ENCODE peak calls at places on chromosomes 2 and 18, in ten cellular contexts. Z is DND-41; N is hepatocyte; R is A549; X is left lung; E is upper lobe of right lung; A is Peyer's patch; I is CD8-positive, alpha-beta T cell; S is WERI-Rb-1; O is testis. J is an unnamed sample.

GRCh38 chr2:24739355-24740025 is 53.7 kb downstream of the PTRHD1 start:
- DNase-seq in Z (no peak), N (no peak), R (no peak), X (no peak), E (no peak), A (no peak), I (no peak), S (no peak), O (no peak), J (no peak)

GRCh38 chr2:234978466-234979203 is 26.8 kb downstream of the SH3BP4 start:
- DNase-seq in Z (no peak), N (no peak), R (no peak), X (no peak), E (no peak), A (no peak), I (no peak), S (no peak), O (no peak), J (no peak)

GRCh38 chr2:207768891-207769596 is 662 bp downstream of the FZD5 start:
- DNase-seq in Z (peak), N (peak), R (peak), X (no peak), E (peak), A (no peak), I (peak), S (peak), O (peak), J (no peak)

GRCh38 chr2:207161724-207162123 is 4.0 kb downstream of the KLF7 start:
- DNase-seq in Z (no peak), N (no peak), R (peak), X (no peak), E (no peak), A (no peak), I (no peak), S (no peak), O (no peak), J (no peak)

GRCh38 chr2:155975734-155976133 is 356.8 kb downstream of the NR4A2 start:
- DNase-seq in Z (no peak), N (peak), R (no peak), X (no peak), E (no peak), A (no peak), I (no peak), S (no peak), O (no peak), J (no peak)

GRCh38 chr2:148524519-148524919 is 120.0 kb upstream of the EPC2 start:
- DNase-seq in Z (peak), N (no peak), R (no peak), X (no peak), E (no peak), A (no peak), I (no peak), S (no peak), O (no peak), J (no peak)

GRCh38 chr2:236947294-236947693 is 138.4 kb upstream of the COPS8 start:
- DNase-seq in Z (no peak), N (no peak), R (no peak), X (no peak), E (no peak), A (no peak), I (no peak), S (no peak), O (no peak), J (no peak)

GRCh38 chr2:207734636-207735512 is 23.4 kb downstream of the CCNYL1 start:
- DNase-seq in Z (no peak), N (peak), R (no peak), X (no peak), E (no peak), A (no peak), I (no peak), S (no peak), O (no peak), J (no peak)

GRCh38 chr2:256094-256493 is 7.7 kb downstream of the SH3YL1 start:
- DNase-seq in Z (no peak), N (no peak), R (no peak), X (no peak), E (no peak), A (no peak), I (no peak), S (no peak), O (no peak), J (no peak)

GRCh38 chr2:83874066-83874465 is 585.0 kb downstream of the SUCLG1 start:
- DNase-seq in Z (no peak), N (no peak), R (no peak), X (no peak), E (no peak), A (no peak), I (no peak), S (no peak), O (no peak), J (no peak)

GRCh38 chr2:226796012-226796839 is 3.4 kb downstream of the IRS1 start:
- DNase-seq in Z (no peak), N (no peak), R (no peak), X (peak), E (no peak), A (peak), I (no peak), S (no peak), O (no peak), J (no peak)

GRCh38 chr2:188322569-188323531 is 31.2 kb downstream of the GULP1 start:
- DNase-seq in Z (no peak), N (peak), R (peak), X (no peak), E (no peak), A (no peak), I (no peak), S (no peak), O (no peak), J (no peak)

GRCh38 chr18:58993260-58993659 is 128.6 kb downstream of the ZNF532 start:
- DNase-seq in Z (no peak), N (no peak), R (peak), X (no peak), E (no peak), A (no peak), I (no peak), S (no peak), O (no peak), J (no peak)

GRCh38 chr2:119389615-119390306 is 23.0 kb downstream of the DBI start:
- DNase-seq in Z (no peak), N (no peak), R (no peak), X (no peak), E (no peak), A (no peak), I (peak), S (no peak), O (peak), J (no peak)

GRCh38 chr18:58502628-58503027 is 126.3 kb downstream of the ALPK2 start:
- DNase-seq in Z (no peak), N (no peak), R (no peak), X (no peak), E (no peak), A (no peak), I (peak), S (peak), O (no peak), J (no peak)

GRCh38 chr2:170972508-170973224 is 43.6 kb downstream of the GORASP2 start:
- DNase-seq in Z (no peak), N (no peak), R (no peak), X (no peak), E (no peak), A (no peak), I (no peak), S (no peak), O (no peak), J (no peak)

GRCh38 chr2:233007270-233007669 is 5.8 kb downstream of the NGEF start:
- DNase-seq in Z (no peak), N (no peak), R (no peak), X (no peak), E (no peak), A (no peak), I (no peak), S (no peak), O (peak), J (no peak)

GRCh38 chr2:217899231-217900009 is 103.4 kb downstream of the TNS1 start:
- DNase-seq in Z (no peak), N (peak), R (peak), X (peak), E (peak), A (no peak), I (no peak), S (peak), O (peak), J (no peak)

GRCh38 chr2:177573120-177573519 is 180.5 kb downstream of the AGPS start:
- DNase-seq in Z (no peak), N (no peak), R (peak), X (no peak), E (no peak), A (no peak), I (no peak), S (no peak), O (no peak), J (no peak)

GRCh38 chr2:28400434-28400833 is 7.8 kb downstream of the FOSL2 start:
- DNase-seq in Z (no peak), N (no peak), R (no peak), X (no peak), E (no peak), A (peak), I (no peak), S (no peak), O (no peak), J (no peak)

GRCh38 chr2:96565111-96565510 is 28.6 kb downstream of the ARID5A start:
- DNase-seq in Z (no peak), N (no peak), R (no peak), X (no peak), E (no peak), A (no peak), I (no peak), S (no peak), O (no peak), J (no peak)

GRCh38 chr2:169395821-169396374 is 33.6 kb upstream of the LRP2 start:
- DNase-seq in Z (no peak), N (no peak), R (no peak), X (no peak), E (no peak), A (no peak), I (no peak), S (no peak), O (no peak), J (no peak)

GRCh38 chr2:45651415-45652089 is at the start of gene PRKCE:
- DNase-seq in Z (peak), N (peak), R (peak), X (peak), E (peak), A (peak), I (no peak), S (peak), O (peak), J (peak)

GRCh38 chr2:39289609-39290008 is 45.8 kb upstream of the CDKL4 start:
- DNase-seq in Z (no peak), N (no peak), R (no peak), X (no peak), E (no peak), A (no peak), I (no peak), S (no peak), O (no peak), J (no peak)

GRCh38 chr18:11516988-11517630 is 92.3 kb upstream of the SLC35G4 start:
- DNase-seq in Z (no peak), N (peak), R (no peak), X (no peak), E (no peak), A (no peak), I (no peak), S (no peak), O (no peak), J (no peak)

GRCh38 chr2:228377533-228377932 is 196.0 kb upstream of the SPHKAP start:
- DNase-seq in Z (no peak), N (no peak), R (no peak), X (no peak), E (no peak), A (no peak), I (no peak), S (no peak), O (no peak), J (no peak)

GRCh38 chr2:45468279-45468678 is 142.8 kb downstream of the SRBD1 start:
- DNase-seq in Z (no peak), N (no peak), R (no peak), X (no peak), E (no peak), A (no peak), I (no peak), S (no peak), O (no peak), J (no peak)

GRCh38 chr2:104388296-104388695 is 465.6 kb upstream of the POU3F3 start:
- DNase-seq in Z (no peak), N (no peak), R (no peak), X (no peak), E (no peak), A (no peak), I (no peak), S (no peak), O (no peak), J (no peak)

GRCh38 chr2:96556441-96557330 is 20.1 kb downstream of the ARID5A start:
- DNase-seq in Z (no peak), N (peak), R (peak), X (no peak), E (no peak), A (peak), I (no peak), S (no peak), O (no peak), J (no peak)

GRCh38 chr18:28204154-28204553 is 27.2 kb upstream of the CDH2 start:
- DNase-seq in Z (no peak), N (no peak), R (peak), X (no peak), E (no peak), A (no peak), I (no peak), S (no peak), O (no peak), J (no peak)

GRCh38 chr18:22674300-22674699 is 256.6 kb upstream of the CTAGE1 start:
- DNase-seq in Z (no peak), N (peak), R (peak), X (no peak), E (no peak), A (no peak), I (no peak), S (no peak), O (no peak), J (no peak)

GRCh38 chr18:10792181-10792580 is 266.4 kb downstream of the NAPG start:
- DNase-seq in Z (no peak), N (no peak), R (no peak), X (no peak), E (no peak), A (no peak), I (no peak), S (no peak), O (no peak), J (no peak)

GRCh38 chr2:230170532-230170931 is 49.3 kb downstream of the SP110 start:
- DNase-seq in Z (peak), N (no peak), R (no peak), X (no peak), E (no peak), A (no peak), I (no peak), S (no peak), O (no peak), J (no peak)

GRCh38 chr2:60553992-60554648 is 666 bp upstream of the BCL11A start:
- DNase-seq in Z (peak), N (peak), R (peak), X (peak), E (peak), A (peak), I (no peak), S (peak), O (no peak), J (no peak)

GRCh38 chr2:216879727-216880508 is 20.1 kb upstream of the TNP1 start:
- DNase-seq in Z (peak), N (no peak), R (no peak), X (no peak), E (no peak), A (no peak), I (no peak), S (no peak), O (no peak), J (no peak)

GRCh38 chr2:216878072-216878471 is 18.2 kb upstream of the TNP1 start:
- DNase-seq in Z (no peak), N (no peak), R (no peak), X (no peak), E (no peak), A (no peak), I (no peak), S (no peak), O (no peak), J (no peak)

GRCh38 chr2:216882876-216883275 is 23.0 kb upstream of the TNP1 start:
- DNase-seq in Z (no peak), N (no peak), R (no peak), X (peak), E (no peak), A (no peak), I (no peak), S (no peak), O (no peak), J (no peak)

GRCh38 chr2:216881411-216881810 is 21.5 kb upstream of the TNP1 start:
- DNase-seq in Z (no peak), N (no peak), R (no peak), X (peak), E (no peak), A (no peak), I (no peak), S (no peak), O (no peak), J (no peak)

DNA sequence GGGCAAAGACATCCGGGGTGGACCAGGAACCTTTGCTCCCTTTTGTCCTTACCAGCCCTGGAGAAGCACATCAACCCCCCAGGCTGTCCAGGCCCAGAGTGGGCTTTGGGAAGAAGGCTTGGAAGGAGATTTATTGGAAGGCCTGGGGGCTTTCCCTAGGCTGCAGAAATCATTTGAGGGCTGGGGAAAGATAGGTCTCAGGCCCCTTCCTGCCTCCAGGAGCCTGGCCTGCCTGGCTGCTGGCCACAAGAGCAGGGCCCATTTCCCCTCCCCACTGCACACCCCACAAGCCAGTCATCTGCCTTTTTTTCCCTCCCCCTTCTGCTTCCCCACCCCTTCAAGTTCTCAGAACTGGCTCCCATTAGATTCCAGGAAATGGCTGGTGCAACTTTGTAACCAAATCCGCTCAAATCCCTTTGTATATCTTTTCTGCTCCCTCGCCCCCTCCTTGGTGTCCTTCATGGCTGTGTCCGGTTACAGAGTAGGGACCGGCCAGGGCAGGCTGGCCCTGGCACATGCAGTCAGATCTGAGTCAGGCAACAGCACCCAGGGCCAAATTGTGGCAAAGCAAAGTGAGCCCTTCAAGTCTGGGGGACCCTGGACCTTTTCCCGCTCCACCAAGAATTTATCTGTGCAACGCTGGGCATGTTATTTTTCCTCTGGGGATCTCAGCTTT is 20.8 kb upstream of the TNP1 start:
- DNase-seq in Z (peak), N (peak), R (no peak), X (peak), E (no peak), A (no peak), I (no peak), S (no peak), O (peak), J (peak)
- TF ChIP-seq CTCF in Z (no peak), N (no peak), R (no peak), X (no peak), E (no peak), A (no peak), I (no peak), S (no peak), O (no peak), J (no peak)

GRCh38 chr2:3222636-3223035 is 155.0 kb downstream of the EIPR1 start:
- DNase-seq in Z (no peak), N (no peak), R (peak), X (no peak), E (no peak), A (no peak), I (peak), S (no peak), O (no peak), J (no peak)
- H3K27ac ChIP-seq in Z (no peak), N (no peak), R (no peak), X (no peak), E (no peak), A (no peak), I (peak), S (no peak), O (no peak), J (no peak)

GRCh38 chr2:205563646-205564045 is 118.7 kb upstream of the NRP2 start:
- DNase-seq in Z (no peak), N (no peak), R (peak), X (no peak), E (peak), A (no peak), I (no peak), S (peak), O (peak), J (no peak)
- TF ChIP-seq CTCF in Z (peak), N (peak), R (peak), X (peak), E (peak), A (peak), I (no peak), S (peak), O (peak), J (no peak)

GRCh38 chr2:3489449-3490115 is 29.7 kb downstream of the ADI1 start:
- DNase-seq in Z (no peak), N (no peak), R (no peak), X (no peak), E (peak), A (no peak), I (no peak), S (no peak), O (no peak), J (no peak)
- H3K27ac ChIP-seq in Z (no peak), N (no peak), R (no peak), X (no peak), E (no peak), A (no peak), I (no peak), S (no peak), O (no peak), J (peak)

DNA sequence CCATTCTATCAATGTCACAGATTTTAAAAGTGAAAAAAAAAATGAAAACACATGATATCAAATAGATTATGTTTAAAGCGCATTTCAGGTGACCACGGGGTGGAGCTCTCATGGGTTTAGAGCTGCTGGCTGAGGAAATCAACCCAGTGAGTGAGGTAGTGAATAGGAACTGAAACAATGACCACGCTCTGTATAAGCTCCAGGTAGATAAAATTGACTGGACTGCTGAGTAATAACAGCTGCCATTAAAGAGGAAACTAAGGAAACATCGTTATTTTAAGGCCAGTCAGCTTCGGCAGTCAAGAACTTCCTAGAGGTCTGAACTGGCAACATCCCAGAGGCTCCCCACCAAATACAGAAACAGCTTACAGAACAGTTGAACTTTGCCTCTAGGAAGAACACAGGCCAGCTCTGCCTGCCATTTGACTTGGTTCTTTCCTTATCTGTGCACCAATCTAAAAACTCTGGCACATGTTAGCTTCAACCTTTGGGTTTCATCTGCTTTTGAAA is 185.9 kb downstream of the PDE1A start:
- DNase-seq in Z (no peak), N (peak), R (peak), X (no peak), E (no peak), A (no peak), I (no peak), S (peak), O (peak), J (no peak)
- TF ChIP-seq CTCF in Z (peak), N (peak), R (peak), X (no peak), E (peak), A (peak), I (no peak), S (peak), O (no peak), J (no peak)

GRCh38 chr2:54667726-54668650 is 55.5 kb upstream of the EML6 start:
- DNase-seq in Z (no peak), N (no peak), R (no peak), X (no peak), E (no peak), A (no peak), I (no peak), S (no peak), O (no peak), J (no peak)
- H3K27ac ChIP-seq in Z (no peak), N (peak), R (no peak), X (no peak), E (peak), A (peak), I (no peak), S (no peak), O (peak), J (no peak)

J was measured in thoracic aorta.